ENCODE peak calls at places on chromosomes 5 and 9, in six cellular contexts. One of them, this sample, is unnamed.

GRCh38 chr9:34158362-34158869 is 20.4 kb upstream of the UBAP1 start:
- DNase-seq in A549: peak; percentile 73
- DNase-seq in tibial nerve: no peak
- DNase-seq in AG04450: peak; percentile 62
- DNase-seq in upper lobe of left lung: peak; percentile 86
- DNase-seq in SJSA1: peak; percentile 84
- DNase-seq in this sample: no peak

GRCh38 chr5:33659526-33660169 is 218.9 kb downstream of the TARS1 start:
- DNase-seq in A549: no peak
- DNase-seq in tibial nerve: no peak
- DNase-seq in AG04450: no peak
- DNase-seq in upper lobe of left lung: no peak
- DNase-seq in SJSA1: no peak
- DNase-seq in this sample: peak; percentile 42

GRCh38 chr5:7897014-7897600 is 28.2 kb downstream of the MTRR start:
- DNase-seq in A549: peak; percentile 44
- DNase-seq in tibial nerve: no peak
- DNase-seq in AG04450: no peak
- DNase-seq in upper lobe of left lung: no peak
- DNase-seq in SJSA1: peak; percentile 41
- DNase-seq in this sample: peak; percentile 37

GRCh38 chr5:61202213-61202612 is 39.9 kb upstream of the SMIM15 start:
- DNase-seq in A549: no peak
- DNase-seq in tibial nerve: no peak
- DNase-seq in AG04450: no peak
- DNase-seq in upper lobe of left lung: no peak
- DNase-seq in SJSA1: no peak
- DNase-seq in this sample: no peak

GRCh38 chr5:1376921-1377320 is 32.0 kb upstream of the CLPTM1L start:
- DNase-seq in A549: no peak
- DNase-seq in tibial nerve: no peak
- DNase-seq in AG04450: no peak
- DNase-seq in upper lobe of left lung: no peak
- DNase-seq in SJSA1: no peak
- DNase-seq in this sample: no peak

GRCh38 chr5:147187163-147187562 is 47.7 kb upstream of the STK32A start:
- DNase-seq in A549: no peak
- DNase-seq in tibial nerve: no peak
- DNase-seq in AG04450: no peak
- DNase-seq in upper lobe of left lung: no peak
- DNase-seq in SJSA1: no peak
- DNase-seq in this sample: no peak

GRCh38 chr9:9893837-9894236 is 719.0 kb downstream of the PTPRD start:
- DNase-seq in A549: no peak
- DNase-seq in tibial nerve: no peak
- DNase-seq in AG04450: no peak
- DNase-seq in upper lobe of left lung: no peak
- DNase-seq in SJSA1: no peak
- DNase-seq in this sample: no peak

GRCh38 chr5:139637438-139638089 is 10.6 kb upstream of the CXXC5 start:
- DNase-seq in A549: no peak
- DNase-seq in tibial nerve: peak; percentile 82
- DNase-seq in AG04450: no peak
- DNase-seq in upper lobe of left lung: peak; percentile 76
- DNase-seq in SJSA1: peak; percentile 92
- DNase-seq in this sample: no peak

GRCh38 chr9:71669265-71669975 is 98.9 kb downstream of the CEMIP2 start:
- DNase-seq in A549: no peak
- DNase-seq in tibial nerve: no peak
- DNase-seq in AG04450: no peak
- DNase-seq in upper lobe of left lung: no peak
- DNase-seq in SJSA1: no peak
- DNase-seq in this sample: no peak

GRCh38 chr9:98552306-98552705 is 156.4 kb downstream of the GABBR2 start:
- DNase-seq in A549: no peak
- DNase-seq in tibial nerve: no peak
- DNase-seq in AG04450: no peak
- DNase-seq in upper lobe of left lung: no peak
- DNase-seq in SJSA1: no peak
- DNase-seq in this sample: no peak

GRCh38 chr9:120545691-120546565 is 34.0 kb downstream of the CDK5RAP2 start:
- DNase-seq in A549: no peak
- DNase-seq in tibial nerve: no peak
- DNase-seq in AG04450: no peak
- DNase-seq in upper lobe of left lung: no peak
- DNase-seq in SJSA1: no peak
- DNase-seq in this sample: peak; percentile 39

GRCh38 chr9:129143031-129143441 is 31.8 kb downstream of the PTPA start:
- DNase-seq in A549: peak; percentile 92
- DNase-seq in tibial nerve: peak; percentile 85
- DNase-seq in AG04450: peak; percentile 77
- DNase-seq in upper lobe of left lung: peak; percentile 88
- DNase-seq in SJSA1: peak; percentile 83
- DNase-seq in this sample: peak; percentile 85

GRCh38 chr5:159844725-159845124 is 71.6 kb upstream of the ADRA1B start:
- DNase-seq in A549: no peak
- DNase-seq in tibial nerve: no peak
- DNase-seq in AG04450: no peak
- DNase-seq in upper lobe of left lung: no peak
- DNase-seq in SJSA1: no peak
- DNase-seq in this sample: no peak

GRCh38 chr5:159850192-159850573 is 66.1 kb upstream of the ADRA1B start:
- DNase-seq in A549: no peak
- DNase-seq in tibial nerve: peak; percentile 21
- DNase-seq in AG04450: peak; percentile 29
- DNase-seq in upper lobe of left lung: no peak
- DNase-seq in SJSA1: no peak
- DNase-seq in this sample: no peak

GRCh38 chr5:159854916-159855315 is 61.4 kb upstream of the ADRA1B start:
- DNase-seq in A549: no peak
- DNase-seq in tibial nerve: no peak
- DNase-seq in AG04450: no peak
- DNase-seq in upper lobe of left lung: no peak
- DNase-seq in SJSA1: peak; percentile 34
- DNase-seq in this sample: no peak

GRCh38 chr5:159851053-159851452 is 65.2 kb upstream of the ADRA1B start:
- DNase-seq in A549: no peak
- DNase-seq in tibial nerve: no peak
- DNase-seq in AG04450: no peak
- DNase-seq in upper lobe of left lung: no peak
- DNase-seq in SJSA1: peak; percentile 38
- DNase-seq in this sample: no peak

DNA sequence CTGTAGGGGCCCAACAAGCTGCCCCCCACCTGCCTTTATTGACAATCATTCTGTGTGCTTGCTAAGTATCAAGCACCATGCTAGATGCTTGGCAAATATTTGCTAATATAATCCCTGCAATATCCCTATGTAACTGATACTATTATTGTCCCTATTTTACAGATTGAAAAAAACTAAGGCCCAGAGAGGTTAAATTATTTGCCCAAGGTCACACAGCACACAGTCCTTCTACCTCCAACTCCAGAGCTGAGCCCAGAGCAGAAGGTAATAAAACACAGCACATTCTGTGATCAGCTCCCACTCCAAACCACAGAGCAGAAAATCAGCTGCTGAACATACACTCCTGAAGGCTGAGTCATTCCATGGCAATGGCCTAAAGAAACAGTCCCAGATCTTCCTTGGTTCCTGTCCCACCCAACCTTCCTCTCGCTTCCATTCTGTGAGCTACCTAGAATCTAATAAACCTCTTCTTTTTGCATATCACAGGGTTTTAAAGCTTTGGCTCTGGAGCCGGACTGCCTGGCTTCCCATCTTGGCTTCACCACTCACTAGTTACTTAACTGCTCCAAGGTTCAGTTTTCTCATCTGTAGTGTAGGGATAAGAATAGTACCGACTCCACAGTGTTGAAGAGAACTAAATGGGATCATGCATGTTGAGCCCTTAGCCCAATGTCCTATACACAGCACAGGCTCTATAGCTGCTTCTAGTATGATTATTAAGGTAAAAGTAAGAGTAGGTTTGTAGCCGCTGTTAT is 66.7 kb upstream of the ADRA1B start:
- DNase-seq in A549: no peak
- DNase-seq in tibial nerve: no peak
- DNase-seq in AG04450: peak; percentile 45
- DNase-seq in upper lobe of left lung: no peak
- DNase-seq in SJSA1: peak; percentile 67
- DNase-seq in this sample: peak; percentile 53
- H3K4me3 ChIP-seq in A549: no peak overlapping the region
- H3K4me3 ChIP-seq in tibial nerve: no peak overlapping the region
- H3K4me3 ChIP-seq in AG04450: no peak overlapping the region
- H3K4me3 ChIP-seq in upper lobe of left lung: no peak overlapping the region
- H3K4me3 ChIP-seq in SJSA1: no peak overlapping the region
- H3K4me3 ChIP-seq in this sample: no peak overlapping the region

GRCh38 chr9:94656190-94656589 is 16.9 kb upstream of the FBP1 start:
- DNase-seq in A549: no peak
- DNase-seq in tibial nerve: no peak
- DNase-seq in AG04450: no peak
- DNase-seq in upper lobe of left lung: peak; percentile 72
- DNase-seq in SJSA1: no peak
- DNase-seq in this sample: no peak
- H3K4me3 ChIP-seq in A549: no peak overlapping the region
- H3K4me3 ChIP-seq in tibial nerve: no peak overlapping the region
- H3K4me3 ChIP-seq in AG04450: no peak overlapping the region
- H3K4me3 ChIP-seq in upper lobe of left lung: no peak overlapping the region
- H3K4me3 ChIP-seq in SJSA1: no peak overlapping the region
- H3K4me3 ChIP-seq in this sample: no peak overlapping the region

GRCh38 chr5:5424736-5425135 is 2.3 kb downstream of the ICE1 start:
- DNase-seq in A549: no peak
- DNase-seq in tibial nerve: no peak
- DNase-seq in AG04450: no peak
- DNase-seq in upper lobe of left lung: no peak
- DNase-seq in SJSA1: peak; percentile 40
- DNase-seq in this sample: no peak
- H3K4me3 ChIP-seq in A549: no peak overlapping the region
- H3K4me3 ChIP-seq in tibial nerve: no peak overlapping the region
- H3K4me3 ChIP-seq in AG04450: no peak overlapping the region
- H3K4me3 ChIP-seq in upper lobe of left lung: no peak overlapping the region
- H3K4me3 ChIP-seq in SJSA1: no peak overlapping the region
- H3K4me3 ChIP-seq in this sample: no peak overlapping the region

DNA sequence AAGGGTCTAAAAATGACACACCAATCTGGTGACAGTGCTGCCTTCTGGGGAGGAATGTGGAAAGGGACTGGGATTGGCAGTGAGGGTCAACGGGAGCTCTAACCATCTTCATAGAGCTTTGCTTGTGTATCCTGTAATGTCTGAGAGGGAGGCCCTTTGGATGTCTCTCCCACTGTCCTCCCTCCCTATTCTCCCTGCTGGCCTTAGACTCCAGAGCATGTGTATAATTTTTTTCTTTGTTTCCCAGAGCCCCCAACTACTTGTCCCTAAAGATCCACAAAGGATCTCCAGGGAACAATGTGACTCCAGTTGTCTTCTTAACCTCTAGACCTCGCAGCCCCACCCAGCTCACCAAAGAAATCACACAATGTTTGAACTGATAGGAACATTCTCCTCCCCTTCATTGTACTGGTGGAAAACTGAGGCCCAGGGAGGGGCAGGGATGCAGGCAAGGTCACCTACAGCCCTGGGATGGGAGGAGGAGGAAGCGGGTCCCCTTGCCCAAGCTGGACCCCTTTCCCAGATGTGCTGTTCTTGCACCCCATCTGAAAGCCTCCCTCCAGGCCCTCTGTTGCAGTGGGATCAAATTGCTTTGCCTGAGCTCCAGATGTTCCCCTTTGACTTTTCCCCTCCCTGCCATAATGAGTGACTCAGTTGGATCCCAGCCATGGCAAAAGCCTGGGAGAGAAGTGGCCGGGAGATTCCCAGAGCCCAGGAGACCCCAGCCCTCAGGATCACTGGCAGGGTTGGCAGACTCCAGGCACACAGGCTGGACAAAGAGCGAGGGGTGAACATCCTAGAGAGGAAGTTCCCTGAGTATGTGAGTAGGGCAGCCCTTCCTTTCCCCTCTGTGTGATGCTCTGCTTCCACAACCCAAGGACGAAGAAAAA is 21.8 kb downstream of the SPARC start:
- DNase-seq in A549: no peak
- DNase-seq in tibial nerve: no peak
- DNase-seq in AG04450: no peak
- DNase-seq in upper lobe of left lung: no peak
- DNase-seq in SJSA1: no peak
- DNase-seq in this sample: peak; percentile 89
- H3K4me3 ChIP-seq in A549: no peak overlapping the region
- H3K4me3 ChIP-seq in tibial nerve: no peak overlapping the region
- H3K4me3 ChIP-seq in AG04450: no peak overlapping the region
- H3K4me3 ChIP-seq in upper lobe of left lung: no peak overlapping the region
- H3K4me3 ChIP-seq in SJSA1: no peak overlapping the region
- H3K4me3 ChIP-seq in this sample: no peak overlapping the region

DNA sequence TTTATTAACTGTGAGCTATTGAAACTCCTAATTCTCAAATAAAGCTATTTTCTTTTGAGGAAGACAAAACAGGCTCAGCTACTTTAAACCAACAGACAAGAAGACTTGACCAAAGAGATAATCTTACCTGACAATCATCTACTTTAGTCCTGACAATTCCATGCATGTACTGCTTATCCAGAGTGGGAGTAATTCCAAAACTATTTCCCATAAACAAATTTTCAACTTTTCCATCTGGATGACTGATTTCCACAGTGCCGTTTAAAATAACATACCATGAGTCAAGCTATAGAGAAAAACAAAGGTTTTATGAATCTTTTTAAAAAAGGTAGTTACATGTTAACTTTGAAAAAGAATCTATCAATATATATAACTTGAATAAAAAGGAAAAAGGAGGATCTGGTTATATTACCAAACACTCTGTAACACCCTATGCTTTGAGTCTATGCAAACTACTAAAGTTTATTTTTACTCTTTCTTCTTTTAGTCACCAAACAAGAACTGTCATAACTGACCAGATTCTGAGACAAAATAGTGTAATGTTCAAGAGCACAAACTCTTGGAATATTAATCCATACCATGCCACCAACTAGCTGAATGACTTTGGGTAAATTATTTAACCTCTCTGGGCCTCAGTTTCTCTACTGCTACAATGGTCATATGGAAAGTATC is 129.7 kb downstream of the RAPGEF6 start:
- DNase-seq in A549: no peak
- DNase-seq in tibial nerve: no peak
- DNase-seq in AG04450: no peak
- DNase-seq in upper lobe of left lung: no peak
- DNase-seq in SJSA1: no peak
- DNase-seq in this sample: no peak
- H3K4me3 ChIP-seq in A549: no peak overlapping the region
- H3K4me3 ChIP-seq in tibial nerve: no peak overlapping the region
- H3K4me3 ChIP-seq in AG04450: no peak overlapping the region
- H3K4me3 ChIP-seq in upper lobe of left lung: no peak overlapping the region
- H3K4me3 ChIP-seq in SJSA1: no peak overlapping the region
- H3K4me3 ChIP-seq in this sample: no peak overlapping the region

DNA sequence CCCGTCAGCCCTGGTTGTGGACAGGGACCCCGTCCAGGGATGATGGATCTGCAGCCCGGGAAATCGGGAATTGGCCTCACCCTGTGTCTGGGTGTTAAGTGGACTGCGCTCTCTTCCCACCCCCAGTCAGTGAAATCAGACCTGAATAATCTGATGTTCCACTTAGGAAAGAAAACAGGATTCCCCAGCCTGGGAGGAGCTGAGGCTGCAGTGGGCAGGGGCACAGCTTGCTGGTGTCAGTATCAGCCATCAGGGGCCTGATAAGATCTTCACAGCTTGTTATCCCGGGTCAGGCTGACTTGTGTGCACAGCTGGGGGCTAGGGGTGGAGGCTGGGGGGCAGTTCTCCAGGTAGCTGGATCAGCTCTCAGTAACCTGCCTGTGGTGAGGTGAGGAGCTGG is 29.1 kb downstream of the LMX1B start:
- DNase-seq in A549: no peak
- DNase-seq in tibial nerve: no peak
- DNase-seq in AG04450: no peak
- DNase-seq in upper lobe of left lung: no peak
- DNase-seq in SJSA1: no peak
- DNase-seq in this sample: no peak
- H3K4me3 ChIP-seq in A549: no peak overlapping the region
- H3K4me3 ChIP-seq in tibial nerve: no peak overlapping the region
- H3K4me3 ChIP-seq in AG04450: no peak overlapping the region
- H3K4me3 ChIP-seq in upper lobe of left lung: no peak overlapping the region
- H3K4me3 ChIP-seq in SJSA1: no peak overlapping the region
- H3K4me3 ChIP-seq in this sample: no peak overlapping the region

This sample was measured in HFF-Myc.